ENCODE peak calls at places on chromosomes 6 and 20, in nine cellular contexts. One of them, this sample, is unnamed.

GRCh38 chr6:150334790-150335783 is 33.7 kb upstream of the IYD start:
- DNase-seq in NCI-H774: peak
- DNase-seq in LHCN-M2: peak
- DNase-seq in IMR-90: peak
- DNase-seq in HCEC 1CT: no peak
- DNase-seq in A673: peak
- DNase-seq in AG20443: peak
- DNase-seq in T-helper 1 cell: no peak
- DNase-seq in omental fat pad: no peak
- DNase-seq in this sample: no peak

GRCh38 chr20:10634683-10635411 is 39.0 kb downstream of the JAG1 start:
- DNase-seq in NCI-H774: no peak
- DNase-seq in LHCN-M2: no peak
- DNase-seq in IMR-90: peak
- DNase-seq in HCEC 1CT: peak
- DNase-seq in A673: no peak
- DNase-seq in AG20443: peak
- DNase-seq in T-helper 1 cell: no peak
- DNase-seq in omental fat pad: no peak
- DNase-seq in this sample: no peak

GRCh38 chr6:169190144-169190584 is 63.5 kb downstream of the THBS2 start:
- DNase-seq in NCI-H774: no peak
- DNase-seq in LHCN-M2: peak
- DNase-seq in IMR-90: peak
- DNase-seq in HCEC 1CT: peak
- DNase-seq in A673: no peak
- DNase-seq in AG20443: peak
- DNase-seq in T-helper 1 cell: no peak
- DNase-seq in omental fat pad: no peak
- DNase-seq in this sample: no peak

GRCh38 chr6:33105916-33106871 is 30.4 kb downstream of the HLA-DPB1 start:
- DNase-seq in NCI-H774: no peak
- DNase-seq in LHCN-M2: no peak
- DNase-seq in IMR-90: no peak
- DNase-seq in HCEC 1CT: no peak
- DNase-seq in A673: no peak
- DNase-seq in AG20443: no peak
- DNase-seq in T-helper 1 cell: no peak
- DNase-seq in omental fat pad: no peak
- DNase-seq in this sample: no peak

GRCh38 chr6:126620747-126621146 is 280.8 kb downstream of the CENPW start:
- DNase-seq in NCI-H774: no peak
- DNase-seq in LHCN-M2: no peak
- DNase-seq in IMR-90: no peak
- DNase-seq in HCEC 1CT: no peak
- DNase-seq in A673: no peak
- DNase-seq in AG20443: no peak
- DNase-seq in T-helper 1 cell: no peak
- DNase-seq in omental fat pad: no peak
- DNase-seq in this sample: no peak

GRCh38 chr20:62977613-62978558 is 25.4 kb downstream of the SLC17A9 start:
- DNase-seq in NCI-H774: peak
- DNase-seq in LHCN-M2: no peak
- DNase-seq in IMR-90: no peak
- DNase-seq in HCEC 1CT: no peak
- DNase-seq in A673: peak
- DNase-seq in AG20443: no peak
- DNase-seq in T-helper 1 cell: peak
- DNase-seq in omental fat pad: no peak
- DNase-seq in this sample: peak

GRCh38 chr6:47146426-47147174 is 104.5 kb upstream of the ADGRF1 start:
- DNase-seq in NCI-H774: no peak
- DNase-seq in LHCN-M2: peak
- DNase-seq in IMR-90: peak
- DNase-seq in HCEC 1CT: no peak
- DNase-seq in A673: peak
- DNase-seq in AG20443: no peak
- DNase-seq in T-helper 1 cell: no peak
- DNase-seq in omental fat pad: no peak
- DNase-seq in this sample: no peak

GRCh38 chr6:25499851-25500250 is 152.2 kb upstream of the SCGN start:
- DNase-seq in NCI-H774: no peak
- DNase-seq in LHCN-M2: no peak
- DNase-seq in IMR-90: peak
- DNase-seq in HCEC 1CT: no peak
- DNase-seq in A673: peak
- DNase-seq in AG20443: peak
- DNase-seq in T-helper 1 cell: no peak
- DNase-seq in omental fat pad: no peak
- DNase-seq in this sample: no peak

GRCh38 chr6:2938632-2939083 is 32.7 kb downstream of the SERPINB6 start:
- DNase-seq in NCI-H774: no peak
- DNase-seq in LHCN-M2: no peak
- DNase-seq in IMR-90: no peak
- DNase-seq in HCEC 1CT: no peak
- DNase-seq in A673: no peak
- DNase-seq in AG20443: no peak
- DNase-seq in T-helper 1 cell: no peak
- DNase-seq in omental fat pad: no peak
- DNase-seq in this sample: no peak

GRCh38 chr6:137701942-137702341 is 165.1 kb upstream of the TNFAIP3 start:
- DNase-seq in NCI-H774: no peak
- DNase-seq in LHCN-M2: no peak
- DNase-seq in IMR-90: no peak
- DNase-seq in HCEC 1CT: no peak
- DNase-seq in A673: no peak
- DNase-seq in AG20443: no peak
- DNase-seq in T-helper 1 cell: no peak
- DNase-seq in omental fat pad: no peak
- DNase-seq in this sample: no peak